ENCODE peak calls at places on chromosomes 13 and 19, in six cellular contexts. One of them, this sample, is unnamed.

GRCh38 chr19:18590273-18591272 is 2.0 kb downstream of the REX1BD start:
- DNase-seq in HepG2: peak
- DNase-seq in GM12878: no peak
- DNase-seq in endothelial cell of umbilical vein: no peak
- DNase-seq in A549: peak
- DNase-seq in K562: peak
- DNase-seq in this sample: no peak

GRCh38 chr19:19634516-19635312 is 6.7 kb upstream of the LPAR2 start:
- DNase-seq in HepG2: no peak
- DNase-seq in K562: no peak
- DNase-seq in GM12878: no peak
- DNase-seq in endothelial cell of umbilical vein: no peak
- DNase-seq in A549: no peak
- DNase-seq in this sample: no peak

GRCh38 chr19:39409207-39409885 is 2.7 kb downstream of the ZFP36 start:
- DNase-seq in A549: peak
- DNase-seq in HepG2: peak
- DNase-seq in K562: peak
- DNase-seq in GM12878: no peak
- DNase-seq in endothelial cell of umbilical vein: peak
- DNase-seq in this sample: peak

GRCh38 chr13:73387318-73387717 is 328.5 kb downstream of the KLF5 start:
- DNase-seq in GM12878: no peak
- DNase-seq in endothelial cell of umbilical vein: no peak
- DNase-seq in A549: no peak
- DNase-seq in HepG2: no peak
- DNase-seq in K562: no peak
- DNase-seq in this sample: no peak

GRCh38 chr19:15453091-15453498 is 3.3 kb upstream of the WIZ start:
- DNase-seq in HepG2: no peak
- DNase-seq in endothelial cell of umbilical vein: peak
- DNase-seq in A549: no peak
- DNase-seq in K562: no peak
- DNase-seq in GM12878: no peak
- DNase-seq in this sample: no peak

GRCh38 chr19:18781885-18782527 is 9.1 kb downstream of the COMP start:
- DNase-seq in A549: no peak
- DNase-seq in endothelial cell of umbilical vein: no peak
- DNase-seq in HepG2: no peak
- DNase-seq in GM12878: no peak
- DNase-seq in K562: no peak
- DNase-seq in this sample: peak

GRCh38 chr19:48171584-48172170 is 1.2 kb downstream of the ZSWIM9 start:
- DNase-seq in endothelial cell of umbilical vein: no peak
- DNase-seq in HepG2: no peak
- DNase-seq in K562: no peak
- DNase-seq in A549: no peak
- DNase-seq in GM12878: no peak
- DNase-seq in this sample: no peak

GRCh38 chr19:29371766-29372415 is 153.9 kb upstream of the VSTM2B start:
- DNase-seq in A549: no peak
- DNase-seq in K562: no peak
- DNase-seq in endothelial cell of umbilical vein: no peak
- DNase-seq in GM12878: no peak
- DNase-seq in HepG2: no peak
- DNase-seq in this sample: no peak

GRCh38 chr19:372306-372890 is 27.8 kb upstream of the MIER2 start:
- DNase-seq in endothelial cell of umbilical vein: peak
- DNase-seq in K562: no peak
- DNase-seq in A549: no peak
- DNase-seq in HepG2: no peak
- DNase-seq in GM12878: no peak
- DNase-seq in this sample: no peak

GRCh38 chr13:86976521-86977324 is 694.4 kb upstream of the SLITRK5 start:
- DNase-seq in endothelial cell of umbilical vein: no peak
- DNase-seq in A549: no peak
- DNase-seq in GM12878: no peak
- DNase-seq in HepG2: no peak
- DNase-seq in K562: no peak
- DNase-seq in this sample: no peak

GRCh38 chr13:76596216-76596615 is 290.0 kb downstream of the KCTD12 start:
- DNase-seq in GM12878: no peak
- DNase-seq in endothelial cell of umbilical vein: no peak
- DNase-seq in HepG2: no peak
- DNase-seq in K562: no peak
- DNase-seq in A549: no peak
- DNase-seq in this sample: no peak

GRCh38 chr13:112970552-112971287 is 1.7 kb downstream of the MCF2L start:
- DNase-seq in endothelial cell of umbilical vein: no peak
- DNase-seq in K562: no peak
- DNase-seq in A549: no peak
- DNase-seq in HepG2: no peak
- DNase-seq in GM12878: no peak
- DNase-seq in this sample: no peak

GRCh38 chr13:92303428-92303827 is 905.0 kb downstream of the GPC5 start:
- DNase-seq in A549: no peak
- DNase-seq in K562: no peak
- DNase-seq in GM12878: no peak
- DNase-seq in endothelial cell of umbilical vein: no peak
- DNase-seq in HepG2: no peak
- DNase-seq in this sample: no peak

GRCh38 chr13:50389726-50390125 is 374.5 kb downstream of the KCNRG start:
- DNase-seq in HepG2: no peak
- DNase-seq in K562: no peak
- DNase-seq in endothelial cell of umbilical vein: peak
- DNase-seq in A549: no peak
- DNase-seq in GM12878: no peak
- DNase-seq in this sample: no peak

GRCh38 chr19:50718255-50719118 is 1.1 kb downstream of the SHANK1 start:
- DNase-seq in endothelial cell of umbilical vein: no peak
- DNase-seq in A549: no peak
- DNase-seq in K562: no peak
- DNase-seq in GM12878: no peak
- DNase-seq in HepG2: no peak
- DNase-seq in this sample: peak

GRCh38 chr19:1383014-1383310 is 745 bp upstream of the NDUFS7 start:
- DNase-seq in endothelial cell of umbilical vein: no peak
- DNase-seq in GM12878: no peak
- DNase-seq in HepG2: no peak
- DNase-seq in K562: no peak
- DNase-seq in A549: peak
- DNase-seq in this sample: peak

GRCh38 chr13:23608704-23609413 is 38.6 kb downstream of the TNFRSF19 start:
- DNase-seq in K562: no peak
- DNase-seq in A549: no peak
- DNase-seq in endothelial cell of umbilical vein: peak
- DNase-seq in HepG2: peak
- DNase-seq in GM12878: no peak
- DNase-seq in this sample: no peak

GRCh38 chr13:102877285-102877684 is 31.5 kb downstream of the ERCC5 start:
- DNase-seq in GM12878: no peak
- DNase-seq in A549: no peak
- DNase-seq in K562: no peak
- DNase-seq in endothelial cell of umbilical vein: no peak
- DNase-seq in HepG2: peak
- DNase-seq in this sample: peak

GRCh38 chr13:24032674-24033073 is 127.8 kb upstream of the SPATA13 start:
- DNase-seq in A549: no peak
- DNase-seq in HepG2: peak
- DNase-seq in endothelial cell of umbilical vein: no peak
- DNase-seq in K562: no peak
- DNase-seq in GM12878: no peak
- DNase-seq in this sample: no peak

GRCh38 chr13:98370806-98371553 is 193.9 kb upstream of the RNF113B start:
- DNase-seq in endothelial cell of umbilical vein: no peak
- DNase-seq in HepG2: no peak
- DNase-seq in GM12878: no peak
- DNase-seq in A549: no peak
- DNase-seq in K562: no peak
- DNase-seq in this sample: no peak

GRCh38 chr19:41377977-41378707 is 1.8 kb downstream of the TMEM91 start:
- DNase-seq in A549: no peak
- DNase-seq in HepG2: no peak
- DNase-seq in K562: peak
- DNase-seq in GM12878: no peak
- DNase-seq in endothelial cell of umbilical vein: no peak
- DNase-seq in this sample: no peak

GRCh38 chr19:33621811-33622504 is at the start of gene CHST8:
- DNase-seq in HepG2: no peak
- DNase-seq in K562: peak
- DNase-seq in GM12878: no peak
- DNase-seq in A549: no peak
- DNase-seq in endothelial cell of umbilical vein: peak
- DNase-seq in this sample: no peak

GRCh38 chr13:112416647-112417046 is 40.5 kb downstream of the SPACA7 start:
- DNase-seq in endothelial cell of umbilical vein: no peak
- DNase-seq in GM12878: no peak
- DNase-seq in HepG2: no peak
- DNase-seq in K562: no peak
- DNase-seq in A549: no peak
- DNase-seq in this sample: no peak

GRCh38 chr19:33954686-33955085 is 158.0 kb downstream of the KCTD15 start:
- DNase-seq in K562: no peak
- DNase-seq in GM12878: no peak
- DNase-seq in A549: no peak
- DNase-seq in HepG2: no peak
- DNase-seq in endothelial cell of umbilical vein: no peak
- DNase-seq in this sample: no peak

GRCh38 chr13:94198666-94199065 is 280.8 kb downstream of the DCT start:
- DNase-seq in A549: no peak
- DNase-seq in K562: no peak
- DNase-seq in GM12878: no peak
- DNase-seq in HepG2: no peak
- DNase-seq in endothelial cell of umbilical vein: no peak
- DNase-seq in this sample: no peak

GRCh38 chr13:105655046-105655445 is 880.4 kb downstream of the EFNB2 start:
- DNase-seq in K562: no peak
- DNase-seq in endothelial cell of umbilical vein: no peak
- DNase-seq in GM12878: no peak
- DNase-seq in HepG2: no peak
- DNase-seq in A549: no peak
- DNase-seq in this sample: no peak

GRCh38 chr19:49677232-49677881 is at the start of gene PRMT1:
- DNase-seq in endothelial cell of umbilical vein: no peak
- DNase-seq in GM12878: no peak
- DNase-seq in HepG2: peak
- DNase-seq in A549: no peak
- DNase-seq in K562: peak
- DNase-seq in this sample: peak

GRCh38 chr19:20470345-20471119 is 95.0 kb downstream of the ZNF737 start:
- DNase-seq in GM12878: no peak
- DNase-seq in endothelial cell of umbilical vein: no peak
- DNase-seq in HepG2: no peak
- DNase-seq in A549: no peak
- DNase-seq in K562: no peak
- DNase-seq in this sample: no peak

DNA sequence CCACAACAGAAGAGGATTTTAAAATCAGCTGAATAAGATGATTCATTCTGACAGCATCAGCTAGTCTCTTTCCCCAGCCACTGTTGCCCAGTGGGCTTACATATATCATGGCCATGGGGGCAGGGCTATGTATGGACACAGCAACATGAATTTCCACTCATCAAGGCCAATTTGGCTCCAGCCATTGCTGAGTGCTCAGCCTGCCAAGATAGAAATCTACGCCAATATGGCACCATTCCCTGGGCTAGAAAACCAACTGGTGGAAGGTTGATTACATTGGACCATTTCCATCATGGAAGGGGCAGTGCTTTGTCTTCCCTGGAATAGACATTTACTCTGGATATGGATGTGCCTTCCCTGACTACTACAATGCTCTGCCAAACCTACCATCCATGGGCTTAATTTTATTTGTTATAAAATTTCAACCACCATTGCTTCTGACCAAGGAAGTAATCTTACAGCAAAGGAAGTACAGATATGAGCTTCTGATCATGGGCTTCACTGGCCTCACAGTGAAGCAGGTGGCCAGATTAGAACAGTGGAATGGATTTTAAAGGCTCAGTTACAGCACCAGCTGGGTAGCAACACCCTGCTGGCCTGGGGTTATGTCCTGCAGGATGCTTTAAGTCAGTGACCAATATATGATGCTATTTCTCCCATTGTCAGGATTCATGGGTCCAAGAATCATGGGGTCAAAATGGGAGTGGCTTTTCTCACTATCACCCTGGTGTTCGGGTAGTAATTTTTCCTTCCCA is 9.8 kb upstream of the ALOX5AP start:
- DNase-seq in GM12878: no peak
- DNase-seq in A549: no peak
- DNase-seq in endothelial cell of umbilical vein: no peak
- DNase-seq in K562: no peak
- DNase-seq in HepG2: no peak
- DNase-seq in this sample: no peak
- TF ChIP-seq MYC in GM12878: no peak
- TF ChIP-seq MYC in A549: no peak
- TF ChIP-seq MYC in endothelial cell of umbilical vein: no peak
- TF ChIP-seq MYC in K562: no peak
- TF ChIP-seq MYC in HepG2: no peak
- TF ChIP-seq MYC in this sample: no peak

DNA sequence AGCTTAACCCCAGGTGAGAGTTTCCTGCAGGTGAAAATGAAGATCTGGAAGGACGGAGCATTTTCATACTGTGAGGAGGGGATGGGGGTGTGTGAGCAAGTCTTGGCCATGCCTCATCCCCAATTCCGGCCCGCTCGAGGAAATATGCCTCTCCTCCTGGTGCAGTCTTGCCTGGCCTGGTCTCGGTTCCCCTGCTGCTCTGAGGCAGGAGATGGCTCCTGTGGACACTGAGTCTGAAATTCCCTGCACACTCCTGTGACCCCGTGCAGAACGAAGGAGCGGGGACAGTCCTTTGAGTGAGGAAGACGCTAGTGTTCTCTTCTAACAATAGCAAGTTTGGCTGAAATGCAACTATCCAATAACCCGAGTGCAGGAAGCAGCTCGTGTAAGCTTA is 329 bp upstream of the ZNF439 start:
- DNase-seq in HepG2: no peak
- DNase-seq in A549: no peak
- DNase-seq in GM12878: no peak
- DNase-seq in K562: no peak
- DNase-seq in endothelial cell of umbilical vein: no peak
- DNase-seq in this sample: no peak
- H3K4me3 ChIP-seq in HepG2: peak
- H3K4me3 ChIP-seq in A549: no peak
- H3K4me3 ChIP-seq in GM12878: peak
- H3K4me3 ChIP-seq in K562: no peak
- H3K4me3 ChIP-seq in endothelial cell of umbilical vein: no peak
- H3K4me3 ChIP-seq in this sample: peak

GRCh38 chr19:12784871-12785430 is 6.3 kb upstream of the JUNB start:
- DNase-seq in HepG2: no peak
- DNase-seq in endothelial cell of umbilical vein: no peak
- DNase-seq in A549: no peak
- DNase-seq in GM12878: no peak
- DNase-seq in K562: no peak
- DNase-seq in this sample: peak
- TF ChIP-seq POLR2A in HepG2: no peak
- TF ChIP-seq POLR2A in endothelial cell of umbilical vein: no peak
- TF ChIP-seq POLR2A in A549: no peak
- TF ChIP-seq POLR2A in GM12878: no peak
- TF ChIP-seq POLR2A in K562: no peak
- TF ChIP-seq POLR2A in this sample: no peak

DNA sequence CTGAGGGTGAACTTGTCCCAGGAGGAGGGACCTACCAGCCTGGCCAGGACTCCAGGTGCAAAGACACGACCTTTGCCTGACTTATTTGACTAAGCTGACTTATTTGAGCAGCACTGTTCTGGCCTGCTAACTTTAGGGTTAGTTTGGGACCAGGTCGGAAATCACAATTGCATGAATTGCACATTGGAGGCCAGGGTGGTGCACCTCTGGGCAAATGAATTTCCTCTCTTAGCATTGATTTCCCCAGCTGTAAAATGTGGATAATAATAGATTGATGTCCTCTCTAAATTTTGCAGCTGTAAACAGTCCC is 1.4 kb upstream of the BST2 start:
- DNase-seq in endothelial cell of umbilical vein: no peak
- DNase-seq in K562: no peak
- DNase-seq in A549: no peak
- DNase-seq in GM12878: no peak
- DNase-seq in HepG2: no peak
- DNase-seq in this sample: no peak
- TF ChIP-seq MYC in endothelial cell of umbilical vein: no peak
- TF ChIP-seq MYC in K562: no peak
- TF ChIP-seq MYC in A549: no peak
- TF ChIP-seq MYC in GM12878: no peak
- TF ChIP-seq MYC in HepG2: no peak
- TF ChIP-seq MYC in this sample: no peak

This sample was measured in NB4.